ENCODE peak calls at places on chromosome 20, in eight cellular contexts. D is heart right ventricle, O is prostate gland, K is right atrium auricular region, R is GM23248, H is mesenchymal stem cell, U is cardiac muscle cell, N is uterus. A is an unnamed sample.

GRCh38 chr20:51404297-51405060 is 138.0 kb downstream of the NFATC2 start:
- DNase-seq in D (no peak), U (no peak), H (peak; percentile 94), O (no peak), K (no peak), R (no peak), N (no peak), A (peak; percentile 64)

GRCh38 chr20:38932457-38933120 is 6.4 kb downstream of the FAM83D start:
- DNase-seq in D (no peak), K (no peak), U (peak; percentile 92), R (peak; percentile 32), N (no peak), O (no peak), H (peak; percentile 54), A (no peak)

GRCh38 chr20:4053516-4053919 is 38.2 kb upstream of the RNF24 start:
- DNase-seq in R (peak; percentile 82), O (no peak), D (no peak), U (peak; percentile 52), H (peak; percentile 59), K (peak; percentile 1), N (no peak), A (no peak)

GRCh38 chr20:51450221-51450712 is 92.3 kb downstream of the NFATC2 start:
- DNase-seq in R (no peak), N (no peak), U (no peak), O (no peak), D (no peak), H (no peak), K (no peak), A (no peak)

GRCh38 chr20:47350181-47350550 is 6.3 kb downstream of the ZMYND8 start:
- DNase-seq in O (no peak), K (no peak), U (no peak), H (no peak), N (no peak), D (no peak), R (no peak), A (no peak)

GRCh38 chr20:37179671-37180524 is 550 bp upstream of the MROH8 start:
- DNase-seq in O (no peak), H (peak; percentile 70), D (no peak), U (peak; percentile 25), R (peak; percentile 84), K (no peak), N (no peak), A (peak; percentile 52)

GRCh38 chr20:8246701-8247100 is 114.6 kb downstream of the PLCB1 start:
- DNase-seq in R (no peak), N (no peak), K (no peak), H (no peak), U (no peak), O (no peak), D (no peak), A (no peak)

GRCh38 chr20:26276811-26277210 is 580.2 kb upstream of the ZNF337 start:
- DNase-seq in R (peak; percentile 43), H (no peak), D (no peak), K (no peak), O (no peak), N (no peak), U (peak; percentile 18), A (no peak)

GRCh38 chr20:62143976-62144825 is 632 bp downstream of the SS18L1 start:
- DNase-seq in R (peak; percentile 88), H (peak; percentile 78), N (peak; percentile 42), U (peak; percentile 74), D (peak; percentile 67), O (peak; percentile 47), K (no peak), A (peak; percentile 51)

GRCh38 chr20:52972965-52973819 is 1.0 kb downstream of the TSHZ2 start:
- DNase-seq in N (peak; percentile 36), D (peak; percentile 19), R (peak; percentile 56), H (peak; percentile 40), U (peak; percentile 12), O (peak; percentile 17), K (no peak), A (no peak)
- H3K27ac ChIP-seq in N (peak overlapping the region; percentile 82), D (peak overlapping the region; percentile 66), R (peak overlapping the region; percentile 47), H (no peak overlapping the region), U (no peak overlapping the region), O (peak overlapping the region; percentile 69), K (peak overlapping the region; percentile 78), A (no peak overlapping the region)

GRCh38 chr20:57306747-57307146 is 22.9 kb upstream of the SPO11 start:
- DNase-seq in D (no peak), H (no peak), R (no peak), K (no peak), O (no peak), U (no peak), N (no peak), A (no peak)
- H3K4me1 ChIP-seq in D (no peaks in the 10 kb centered on the region), H (no peaks in the 10 kb centered on the region), R (no peaks in the 10 kb centered on the region), K (no peaks in the 10 kb centered on the region), O (no peaks in the 10 kb centered on the region), U (no peaks in the 10 kb centered on the region), N (no peaks in the 10 kb centered on the region), A (no peaks in the 10 kb centered on the region)

GRCh38 chr20:58431134-58431533 is 42.1 kb downstream of the VAPB start:
- DNase-seq in H (no peak), N (no peak), U (no peak), K (no peak), O (no peak), D (no peak), R (peak; percentile 56), A (no peak)

GRCh38 chr20:58435237-58435636 is 46.2 kb downstream of the VAPB start:
- DNase-seq in H (no peak), K (no peak), D (no peak), R (no peak), U (no peak), O (no peak), N (no peak), A (no peak)

GRCh38 chr20:58433759-58434158 is 44.7 kb downstream of the VAPB start:
- DNase-seq in R (peak; percentile 81), D (no peak), O (no peak), H (peak; percentile 83), U (peak; percentile 83), K (no peak), N (no peak), A (peak; percentile 27)

GRCh38 chr20:58433029-58433657 is 44.1 kb downstream of the VAPB start:
- DNase-seq in K (no peak), U (no peak), O (no peak), D (no peak), H (no peak), N (no peak), R (no peak), A (no peak)

DNA sequence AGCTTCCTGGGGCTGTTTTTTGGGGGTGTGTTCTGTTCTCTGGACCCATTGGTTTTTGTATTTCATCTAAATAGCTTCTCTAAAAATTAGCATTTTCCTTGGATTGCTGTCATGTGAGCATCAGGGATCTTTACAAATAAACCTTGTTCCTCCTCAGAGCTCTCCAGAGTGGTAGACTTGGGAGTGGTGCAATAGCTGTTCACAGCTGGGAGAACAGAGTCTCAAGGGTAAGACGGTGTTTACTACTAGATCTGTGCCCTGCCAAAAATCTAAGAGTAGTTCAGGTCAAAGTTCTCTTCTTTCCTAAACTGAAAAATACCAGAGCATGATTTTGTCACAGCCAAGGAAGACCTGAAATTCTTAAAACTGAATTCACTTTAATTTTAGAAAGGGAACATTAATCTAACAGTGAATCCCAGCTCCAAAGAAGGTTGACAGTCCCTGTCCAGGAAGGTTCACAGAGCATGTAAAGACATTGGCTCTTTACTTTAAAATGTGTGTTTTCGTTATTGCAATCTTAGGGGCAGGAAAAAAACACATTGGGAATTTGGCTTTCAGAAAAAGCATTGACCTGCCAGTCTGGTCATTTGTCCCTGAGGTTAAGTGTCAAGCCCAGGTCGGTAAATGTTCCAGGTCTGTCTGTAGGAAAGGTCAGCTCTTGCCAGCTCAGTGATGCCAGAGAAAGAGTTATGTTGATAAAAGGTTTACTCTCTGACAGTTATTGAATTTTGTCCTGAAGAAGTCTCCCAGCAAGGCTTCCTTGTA is 43.3 kb downstream of the VAPB start:
- DNase-seq in R (no peak), U (peak; percentile 65), N (no peak), D (no peak), H (peak; percentile 59), K (no peak), O (no peak), A (no peak)
- H3K27ac ChIP-seq in R (no peak overlapping the region), U (no peak overlapping the region), N (no peak overlapping the region), D (no peak overlapping the region), H (no peak overlapping the region), K (no peak overlapping the region), O (no peak overlapping the region), A (no peak overlapping the region)

DNA sequence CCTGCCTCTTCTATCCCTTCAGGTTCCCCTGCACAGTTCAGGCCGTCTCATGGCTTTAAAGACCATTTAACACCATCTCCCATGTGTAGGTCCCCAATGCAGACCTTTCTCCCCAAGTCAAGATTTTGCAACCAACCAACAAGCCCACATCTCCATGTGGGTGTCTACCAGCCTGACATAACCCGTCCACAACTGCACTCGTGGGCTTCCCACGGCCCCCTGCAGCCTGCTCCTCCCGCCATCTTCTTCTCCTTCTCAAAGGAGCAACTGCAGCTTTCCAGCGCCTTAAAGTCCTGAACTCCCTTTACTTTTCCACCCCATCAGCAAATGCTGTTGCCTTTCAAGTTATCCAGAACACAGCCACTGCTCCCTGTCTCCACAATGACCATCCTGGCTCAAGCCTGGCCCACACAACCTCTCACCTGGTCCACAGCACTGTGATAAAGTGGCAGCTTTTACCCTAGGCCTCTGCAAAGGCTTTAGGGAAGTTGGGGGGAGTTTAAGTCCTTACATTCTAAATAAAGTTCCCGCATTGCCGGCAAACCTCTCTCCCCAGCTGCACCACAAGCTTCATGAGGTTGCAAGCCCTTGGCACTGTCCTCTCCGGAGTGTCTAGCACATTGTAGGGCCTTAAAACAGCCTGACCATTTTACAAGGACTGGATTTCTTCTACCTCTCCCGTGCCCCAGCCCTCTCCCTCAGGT is 140.6 kb downstream of the PREX1 start:
- DNase-seq in H (no peak), D (no peak), N (no peak), O (no peak), U (no peak), K (no peak), R (no peak), A (no peak)
- H3K4me1 ChIP-seq in H (peaks cover 22% of the 10 kb centered on the region), D (peaks cover 62% of the 10 kb centered on the region), N (peaks cover 5% of the 10 kb centered on the region), O (peaks cover 23% of the 10 kb centered on the region), U (peaks cover 31% of the 10 kb centered on the region), K (no peaks in the 10 kb centered on the region), R (peaks cover 20% of the 10 kb centered on the region), A (peaks cover 5% of the 10 kb centered on the region)

A was measured in small intestine.